ENCODE peak calls at places on chromosomes 16 and 17, in four cellular contexts. One of them, this sample, is unnamed.

GRCh38 chr16:72202014-72202413 is 30.1 kb upstream of the PMFBP1 start:
- DNase-seq in K562: no peak
- DNase-seq in endothelial cell of umbilical vein: no peak
- DNase-seq in GM12878: no peak
- DNase-seq in this sample: no peak

GRCh38 chr17:61483778-61484116 is 31.5 kb downstream of the TBX4 start:
- DNase-seq in K562: no peak
- DNase-seq in endothelial cell of umbilical vein: no peak
- DNase-seq in GM12878: no peak
- DNase-seq in this sample: no peak

GRCh38 chr17:2059125-2059836 is 4.4 kb downstream of the HIC1 start:
- DNase-seq in K562: no peak
- DNase-seq in endothelial cell of umbilical vein: no peak
- DNase-seq in GM12878: no peak
- DNase-seq in this sample: no peak

GRCh38 chr17:80182118-80182844 is 12.5 kb downstream of the CARD14 start:
- DNase-seq in K562: no peak
- DNase-seq in endothelial cell of umbilical vein: no peak
- DNase-seq in GM12878: no peak
- DNase-seq in this sample: no peak

GRCh38 chr16:22901563-22901962 is 87.6 kb downstream of the HS3ST2 start:
- DNase-seq in K562: no peak
- DNase-seq in endothelial cell of umbilical vein: no peak
- DNase-seq in GM12878: no peak
- DNase-seq in this sample: no peak

GRCh38 chr16:85359147-85359822 is 247.0 kb upstream of the CIBAR2 start:
- DNase-seq in K562: peak; percentile 88
- DNase-seq in endothelial cell of umbilical vein: no peak
- DNase-seq in GM12878: no peak
- DNase-seq in this sample: peak; percentile 34

GRCh38 chr17:77329741-77330531 is 189.2 kb downstream of the SEC14L1 start:
- DNase-seq in K562: no peak
- DNase-seq in endothelial cell of umbilical vein: no peak
- DNase-seq in GM12878: no peak
- DNase-seq in this sample: no peak

GRCh38 chr16:58197314-58198012 is 443 bp downstream of the CSNK2A2 start:
- DNase-seq in K562: peak; percentile 50
- DNase-seq in endothelial cell of umbilical vein: no peak
- DNase-seq in GM12878: no peak
- DNase-seq in this sample: no peak

GRCh38 chr17:78585231-78585630 is 8.0 kb upstream of the DNAH17 start:
- DNase-seq in K562: no peak
- DNase-seq in endothelial cell of umbilical vein: no peak
- DNase-seq in GM12878: no peak
- DNase-seq in this sample: no peak

GRCh38 chr16:87297918-87298631 is 19.1 kb downstream of the C16orf95 start:
- DNase-seq in K562: peak; percentile 65
- DNase-seq in endothelial cell of umbilical vein: peak; percentile 44
- DNase-seq in GM12878: no peak
- DNase-seq in this sample: peak; percentile 10

GRCh38 chr17:66508896-66509843 is 206.8 kb downstream of the PRKCA start:
- DNase-seq in K562: peak; percentile 66
- DNase-seq in endothelial cell of umbilical vein: peak; percentile 62
- DNase-seq in GM12878: no peak
- DNase-seq in this sample: peak; percentile 90

GRCh38 chr17:48470388-48471034 is 40.5 kb upstream of the SKAP1 start:
- DNase-seq in K562: no peak
- DNase-seq in endothelial cell of umbilical vein: no peak
- DNase-seq in GM12878: no peak
- DNase-seq in this sample: peak; percentile 62

GRCh38 chr17:1270210-1271019 is at the start of gene BHLHA9:
- DNase-seq in K562: no peak
- DNase-seq in endothelial cell of umbilical vein: no peak
- DNase-seq in GM12878: no peak
- DNase-seq in this sample: no peak

GRCh38 chr17:4135489-4135888 is 7.3 kb downstream of the ZZEF1 start:
- DNase-seq in K562: peak; percentile 37
- DNase-seq in endothelial cell of umbilical vein: no peak
- DNase-seq in GM12878: no peak
- DNase-seq in this sample: no peak

GRCh38 chr16:3646348-3646920 is 8.1 kb upstream of the DNASE1 start:
- DNase-seq in K562: peak; percentile 81
- DNase-seq in endothelial cell of umbilical vein: peak; percentile 80
- DNase-seq in GM12878: no peak
- DNase-seq in this sample: peak; percentile 23

GRCh38 chr17:731943-732787 is at the start of gene TLCD3A:
- DNase-seq in K562: peak; percentile 85
- DNase-seq in endothelial cell of umbilical vein: peak; percentile 35
- DNase-seq in GM12878: no peak
- DNase-seq in this sample: peak; percentile 55

GRCh38 chr16:4500283-4500682 is 24.1 kb downstream of the HMOX2 start:
- DNase-seq in K562: no peak
- DNase-seq in endothelial cell of umbilical vein: peak; percentile 83
- DNase-seq in GM12878: no peak
- DNase-seq in this sample: peak; percentile 88

GRCh38 chr16:86384263-86384649 is 126.1 kb upstream of the FOXF1 start:
- DNase-seq in K562: no peak
- DNase-seq in endothelial cell of umbilical vein: no peak
- DNase-seq in GM12878: no peak
- DNase-seq in this sample: no peak

GRCh38 chr16:86044241-86044671 is 145.3 kb downstream of the IRF8 start:
- DNase-seq in K562: peak; percentile 75
- DNase-seq in endothelial cell of umbilical vein: peak; percentile 36
- DNase-seq in GM12878: no peak
- DNase-seq in this sample: peak; percentile 64

GRCh38 chr17:41785091-41785875 is 1.2 kb downstream of the JUP start:
- DNase-seq in K562: peak; percentile 76
- DNase-seq in endothelial cell of umbilical vein: peak; percentile 83
- DNase-seq in GM12878: no peak
- DNase-seq in this sample: no peak

GRCh38 chr16:55569025-55569424 is 2.5 kb downstream of the CAPNS2 start:
- DNase-seq in K562: no peak
- DNase-seq in endothelial cell of umbilical vein: peak; percentile 32
- DNase-seq in GM12878: no peak
- DNase-seq in this sample: peak; percentile 24

GRCh38 chr17:2393184-2393953 is 7.5 kb downstream of the MNT start:
- DNase-seq in K562: peak; percentile 89
- DNase-seq in endothelial cell of umbilical vein: peak; percentile 91
- DNase-seq in GM12878: no peak
- DNase-seq in this sample: peak; percentile 78

GRCh38 chr17:38881600-38882191 is 11.8 kb downstream of the LASP1 start:
- DNase-seq in K562: peak; percentile 72
- DNase-seq in endothelial cell of umbilical vein: peak; percentile 47
- DNase-seq in GM12878: no peak
- DNase-seq in this sample: peak; percentile 48

GRCh38 chr17:3679186-3680126 is 10.8 kb downstream of the EMC6 start:
- DNase-seq in K562: no peak
- DNase-seq in endothelial cell of umbilical vein: no peak
- DNase-seq in GM12878: no peak
- DNase-seq in this sample: no peak

GRCh38 chr16:88737298-88738166 is 31.2 kb downstream of the CTU2 start:
- DNase-seq in K562: peak; percentile 92
- DNase-seq in endothelial cell of umbilical vein: peak; percentile 50
- DNase-seq in GM12878: peak; percentile 13
- DNase-seq in this sample: peak; percentile 70

GRCh38 chr17:37213927-37214326 is 161.9 kb upstream of the C17orf78 start:
- DNase-seq in K562: no peak
- DNase-seq in endothelial cell of umbilical vein: no peak
- DNase-seq in GM12878: no peak
- DNase-seq in this sample: no peak

GRCh38 chr17:42773290-42774035 is at the start of gene VPS25:
- DNase-seq in K562: peak; percentile 83
- DNase-seq in endothelial cell of umbilical vein: peak; percentile 61
- DNase-seq in GM12878: no peak
- DNase-seq in this sample: peak; percentile 87

GRCh38 chr16:29029168-29029994 is 44.5 kb downstream of the LAT start:
- DNase-seq in K562: peak; percentile 79
- DNase-seq in endothelial cell of umbilical vein: peak; percentile 40
- DNase-seq in GM12878: no peak
- DNase-seq in this sample: peak; percentile 98

GRCh38 chr17:58587713-58588117 is 73.3 kb upstream of the MTMR4 start:
- DNase-seq in K562: peak; percentile 82
- DNase-seq in endothelial cell of umbilical vein: peak; percentile 68
- DNase-seq in GM12878: no peak
- DNase-seq in this sample: peak; percentile 27

GRCh38 chr17:78805301-78805700 is 23.2 kb upstream of the CYTH1 start:
- DNase-seq in K562: no peak
- DNase-seq in endothelial cell of umbilical vein: no peak
- DNase-seq in GM12878: no peak
- DNase-seq in this sample: no peak

GRCh38 chr17:35788504-35788998 is 6.9 kb downstream of the MMP28 start:
- DNase-seq in K562: no peak
- DNase-seq in endothelial cell of umbilical vein: no peak
- DNase-seq in GM12878: no peak
- DNase-seq in this sample: peak; percentile 92

GRCh38 chr17:30229012-30229411 is 6.5 kb downstream of the SLC6A4 start:
- DNase-seq in K562: no peak
- DNase-seq in endothelial cell of umbilical vein: no peak
- DNase-seq in GM12878: no peak
- DNase-seq in this sample: no peak

GRCh38 chr16:21250072-21250923 is 16.8 kb downstream of the ANKS4B start:
- DNase-seq in K562: no peak
- DNase-seq in endothelial cell of umbilical vein: no peak
- DNase-seq in GM12878: no peak
- DNase-seq in this sample: no peak

GRCh38 chr16:21256636-21257035 is 21.5 kb downstream of the CRYM start:
- DNase-seq in K562: no peak
- DNase-seq in endothelial cell of umbilical vein: no peak
- DNase-seq in GM12878: no peak
- DNase-seq in this sample: no peak

GRCh38 chr16:21257284-21257683 is 20.8 kb downstream of the CRYM start:
- DNase-seq in K562: no peak
- DNase-seq in endothelial cell of umbilical vein: no peak
- DNase-seq in GM12878: no peak
- DNase-seq in this sample: no peak

DNA sequence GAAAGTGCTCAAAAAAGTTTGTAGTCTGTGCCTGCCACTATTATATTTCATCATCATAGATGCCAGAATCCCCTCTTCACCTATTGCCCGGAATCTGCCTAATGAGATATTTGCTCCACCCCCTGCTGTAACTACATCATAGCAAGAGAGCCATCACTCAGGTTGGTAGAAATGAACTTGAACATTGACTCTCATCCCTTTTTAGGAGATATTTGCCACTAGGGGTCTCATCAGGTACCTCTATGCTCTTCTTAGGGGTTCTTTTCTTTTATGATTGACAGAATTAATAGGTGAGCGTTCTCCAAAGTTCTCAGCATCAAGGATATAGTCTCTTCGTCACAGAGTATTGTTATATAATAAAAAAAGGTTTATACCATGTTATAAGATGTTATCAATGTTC is 20.0 kb downstream of the ANKS4B start:
- DNase-seq in K562: no peak
- DNase-seq in endothelial cell of umbilical vein: no peak
- DNase-seq in GM12878: no peak
- DNase-seq in this sample: no peak
- TF ChIP-seq FOS in K562: no peak
- TF ChIP-seq FOS in endothelial cell of umbilical vein: no peak
- TF ChIP-seq FOS in GM12878: no peak
- TF ChIP-seq FOS in this sample: no peak

DNA sequence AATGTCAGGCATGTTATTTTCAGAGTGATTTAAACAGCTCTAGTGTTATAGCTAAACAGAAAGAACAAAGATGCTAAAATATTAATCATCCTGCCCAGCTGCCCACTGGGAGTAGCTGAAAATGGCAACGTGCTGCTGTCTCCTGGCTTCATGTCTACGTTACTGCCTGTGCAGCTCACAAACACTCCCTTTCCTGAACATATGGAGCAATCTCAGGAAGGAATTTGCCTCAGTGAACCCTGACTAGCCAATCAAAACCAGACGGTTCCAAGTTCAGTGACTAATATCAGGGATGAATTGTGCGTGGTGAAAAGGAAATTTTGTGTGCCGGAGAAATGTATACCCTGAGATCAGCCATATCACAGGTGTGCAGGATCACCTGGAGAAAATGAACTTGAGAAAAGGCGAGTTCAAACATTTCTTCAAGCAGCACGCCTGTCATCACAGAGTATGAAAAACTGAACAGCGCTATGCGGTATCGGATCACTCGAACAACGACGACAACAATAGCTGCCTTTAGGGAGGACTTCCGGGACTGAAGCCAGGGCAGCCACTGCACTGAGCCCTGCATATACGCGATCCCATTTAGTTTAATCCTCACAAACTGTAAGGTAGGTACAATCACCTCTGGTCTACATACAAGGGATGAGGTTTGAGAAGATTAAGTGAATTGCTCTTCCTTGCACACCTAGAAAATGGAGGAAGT is 110.3 kb downstream of the STX8 start:
- DNase-seq in K562: no peak
- DNase-seq in endothelial cell of umbilical vein: peak; percentile 86
- DNase-seq in GM12878: no peak
- DNase-seq in this sample: peak; percentile 81
- TF ChIP-seq FOS in K562: no peak
- TF ChIP-seq FOS in endothelial cell of umbilical vein: no peak
- TF ChIP-seq FOS in GM12878: no peak
- TF ChIP-seq FOS in this sample: no peak

GRCh38 chr17:40352779-40353394 is 11.7 kb downstream of the GJD3 start:
- DNase-seq in K562: peak; percentile 61
- DNase-seq in endothelial cell of umbilical vein: no peak
- DNase-seq in GM12878: no peak
- DNase-seq in this sample: no peak
- TF ChIP-seq FOS in K562: no peak
- TF ChIP-seq FOS in endothelial cell of umbilical vein: no peak
- TF ChIP-seq FOS in GM12878: no peak
- TF ChIP-seq FOS in this sample: no peak

GRCh38 chr16:83109736-83110135 is 483.0 kb downstream of the CDH13 start:
- DNase-seq in K562: no peak
- DNase-seq in endothelial cell of umbilical vein: no peak
- DNase-seq in GM12878: no peak
- DNase-seq in this sample: no peak
- TF ChIP-seq FOS in K562: no peak
- TF ChIP-seq FOS in endothelial cell of umbilical vein: no peak
- TF ChIP-seq FOS in GM12878: no peak
- TF ChIP-seq FOS in this sample: no peak

GRCh38 chr17:29012535-29012934 is 6.7 kb upstream of the SEZ6 start:
- DNase-seq in K562: no peak
- DNase-seq in endothelial cell of umbilical vein: no peak
- DNase-seq in GM12878: no peak
- DNase-seq in this sample: no peak
- TF ChIP-seq FOS in K562: no peak
- TF ChIP-seq FOS in endothelial cell of umbilical vein: no peak
- TF ChIP-seq FOS in GM12878: no peak
- TF ChIP-seq FOS in this sample: no peak

GRCh38 chr17:45850011-45850410 is 5.3 kb downstream of the SPPL2C start:
- DNase-seq in K562: no peak
- DNase-seq in endothelial cell of umbilical vein: no peak
- DNase-seq in GM12878: no peak
- DNase-seq in this sample: no peak
- TF ChIP-seq FOS in K562: no peak
- TF ChIP-seq FOS in endothelial cell of umbilical vein: no peak
- TF ChIP-seq FOS in GM12878: no peak
- TF ChIP-seq FOS in this sample: no peak

This sample was measured in IMR-90.